ENCODE peak calls at places on chromosomes 1 and 21, in seven cellular contexts. L is neuronal stem cell, M is IMR-90, V is mesendoderm, U is H9, F is H1, D is mesenchymal stem cell. G is an unnamed sample.

GRCh38 chr1:18926315-18927081 is 24.1 kb upstream of the ALDH4A1 start:
- DNase-seq in L (no peak), M (peak), V (peak), U (no peak), F (no peak), D (peak), G (peak)

GRCh38 chr1:210697185-210697584 is 368.5 kb downstream of the HHAT start:
- DNase-seq in L (no peak), M (no peak), V (peak), U (no peak), F (no peak), D (no peak), G (no peak)

GRCh38 chr1:23481904-23482303 is 2.1 kb downstream of the ASAP3 start:
- DNase-seq in L (no peak), M (no peak), V (no peak), U (no peak), F (no peak), D (no peak), G (no peak)

GRCh38 chr1:219147571-219148019 is 26.1 kb upstream of the LYPLAL1 start:
- DNase-seq in L (no peak), M (no peak), V (no peak), U (no peak), F (no peak), D (no peak), G (no peak)

GRCh38 chr1:68495532-68495931 is 1.4 kb downstream of the DEPDC1 start:
- DNase-seq in L (no peak), M (no peak), V (peak), U (no peak), F (no peak), D (peak), G (no peak)

GRCh38 chr1:218344814-218345672 is at the start of gene TGFB2:
- DNase-seq in L (no peak), M (peak), V (peak), U (peak), F (no peak), D (peak), G (peak)

GRCh38 chr1:11302366-11302765 is 29.4 kb downstream of the UBIAD1 start:
- DNase-seq in L (no peak), M (no peak), V (no peak), U (no peak), F (no peak), D (no peak), G (no peak)

GRCh38 chr1:55446351-55446750 is 231.2 kb upstream of the USP24 start:
- DNase-seq in L (no peak), M (peak), V (no peak), U (no peak), F (no peak), D (peak), G (peak)

GRCh38 chr21:15752763-15753407 is 23.1 kb downstream of the USP25 start:
- DNase-seq in L (no peak), M (no peak), V (peak), U (peak), F (peak), D (no peak), G (peak)

GRCh38 chr21:32253215-32253641 is 25.6 kb downstream of the MIS18A start:
- DNase-seq in L (no peak), M (peak), V (no peak), U (no peak), F (no peak), D (peak), G (peak)

GRCh38 chr1:152035406-152036315 is 1.1 kb downstream of the S100A11 start:
- DNase-seq in L (no peak), M (no peak), V (peak), U (no peak), F (no peak), D (peak), G (no peak)

GRCh38 chr1:118989878-118990378 is 1.8 kb upstream of the TBX15 start:
- DNase-seq in L (peak), M (no peak), V (peak), U (peak), F (no peak), D (no peak), G (no peak)

GRCh38 chr1:118987431-118988185 is 535 bp downstream of the TBX15 start:
- DNase-seq in L (no peak), M (no peak), V (peak), U (peak), F (no peak), D (peak), G (no peak)

GRCh38 chr1:118986839-118987430 is 1.2 kb downstream of the TBX15 start:
- DNase-seq in L (no peak), M (no peak), V (peak), U (no peak), F (no peak), D (peak), G (no peak)

GRCh38 chr1:118989006-118989736 is 1.0 kb upstream of the TBX15 start:
- DNase-seq in L (no peak), M (no peak), V (peak), U (peak), F (no peak), D (peak), G (no peak)

DNA sequence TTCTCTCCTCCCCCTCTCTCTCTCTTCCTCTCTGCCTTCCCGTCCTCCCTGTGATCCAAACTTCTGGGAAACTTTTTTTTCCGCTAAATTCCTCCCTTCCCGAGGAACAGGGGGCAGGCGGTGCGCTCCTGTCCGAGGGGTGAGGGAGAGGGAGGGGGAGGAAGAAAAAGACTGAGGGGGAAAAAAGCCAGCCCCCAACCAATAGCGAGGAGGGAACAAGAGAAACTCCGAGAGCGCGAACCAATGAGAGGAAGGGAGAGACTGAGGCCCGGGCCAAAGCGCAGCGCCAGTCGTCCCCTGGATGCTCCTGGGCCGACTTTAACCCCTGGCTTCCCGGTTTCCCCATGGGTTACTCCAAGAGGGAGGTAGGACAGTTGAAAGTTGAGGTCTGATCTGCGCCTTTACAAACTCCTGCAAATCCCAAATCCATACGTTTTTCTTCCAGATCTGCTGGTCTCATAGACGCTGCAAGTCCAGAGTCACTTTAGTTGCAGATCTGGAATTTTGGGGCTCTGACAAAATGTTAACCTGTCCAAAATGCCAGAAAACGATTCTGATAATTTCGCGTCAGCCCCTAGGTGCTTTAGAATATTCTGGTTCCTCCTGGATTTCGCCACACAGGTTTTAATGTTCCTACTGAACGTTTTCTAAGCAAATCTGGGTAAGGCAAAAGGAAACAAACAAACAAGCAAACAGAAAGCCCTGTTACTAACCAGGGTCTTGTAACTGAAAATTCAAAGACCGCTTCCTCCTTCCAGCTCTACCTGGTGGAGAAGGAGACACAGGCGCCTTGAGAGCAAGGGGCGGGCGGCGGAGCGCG is at the start of gene TBX15:
- DNase-seq in L (no peak), M (no peak), V (peak), U (peak), F (no peak), D (peak), G (no peak)
- H2AK5ac ChIP-seq in L (no peak), M (no peak), V (no peak), U (no peak), F (no peak), D (no peak), G (no peak)

GRCh38 chr1:192887426-192887825 is 78.6 kb downstream of the RGS2 start:
- DNase-seq in L (no peak), M (no peak), V (peak), U (peak), F (peak), D (no peak), G (no peak)

GRCh38 chr1:192884241-192884640 is 75.4 kb downstream of the RGS2 start:
- DNase-seq in L (no peak), M (no peak), V (no peak), U (no peak), F (no peak), D (no peak), G (no peak)

GRCh38 chr1:192892934-192893333 is 84.1 kb downstream of the RGS2 start:
- DNase-seq in L (no peak), M (no peak), V (no peak), U (no peak), F (no peak), D (no peak), G (no peak)

GRCh38 chr1:192889082-192889481 is 80.2 kb downstream of the RGS2 start:
- DNase-seq in L (no peak), M (no peak), V (no peak), U (no peak), F (no peak), D (peak), G (no peak)

DNA sequence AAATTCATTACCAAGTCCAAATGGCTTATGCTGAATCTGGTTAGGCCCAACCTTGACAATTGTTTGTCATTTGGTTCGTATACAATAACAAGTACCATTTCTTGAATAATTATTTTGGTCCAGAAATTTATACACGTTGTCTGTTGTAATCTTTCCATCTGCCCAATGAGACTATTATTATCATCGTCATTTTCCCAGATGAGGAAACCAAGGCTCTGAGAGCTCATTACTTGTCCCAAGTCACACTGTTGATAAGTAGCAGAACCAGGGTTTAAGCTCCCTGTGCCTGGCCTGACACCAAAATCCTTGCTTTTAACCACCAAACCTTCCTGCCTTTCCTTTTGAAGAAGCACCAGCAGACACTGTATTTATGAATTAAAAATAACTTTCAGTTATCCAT is 81.3 kb downstream of the RGS2 start:
- DNase-seq in L (no peak), M (no peak), V (no peak), U (no peak), F (no peak), D (no peak), G (no peak)
- H2AK5ac ChIP-seq in L (no peak), M (no peak), V (no peak), U (no peak), F (no peak), D (no peak), G (no peak)

GRCh38 chr1:66704177-66704880 is 47.9 kb upstream of the DYNLT5 start:
- DNase-seq in L (no peak), M (no peak), V (no peak), U (no peak), F (no peak), D (no peak), G (no peak)
- H2AK5ac ChIP-seq in L (no peak), M (no peak), V (no peak), U (no peak), F (no peak), D (no peak), G (no peak)

GRCh38 chr21:46483300-46484295 is 24.9 kb downstream of the DIP2A start:
- DNase-seq in L (no peak), M (no peak), V (no peak), U (no peak), F (no peak), D (no peak), G (no peak)

GRCh38 chr21:46482225-46482845 is 23.6 kb downstream of the DIP2A start:
- DNase-seq in L (no peak), M (no peak), V (no peak), U (no peak), F (no peak), D (no peak), G (peak)

GRCh38 chr21:46480466-46480865 is 21.8 kb downstream of the DIP2A start:
- DNase-seq in L (no peak), M (no peak), V (no peak), U (no peak), F (no peak), D (no peak), G (no peak)

GRCh38 chr21:46486481-46487000 is 27.9 kb downstream of the DIP2A start:
- DNase-seq in L (no peak), M (peak), V (no peak), U (no peak), F (no peak), D (no peak), G (no peak)

DNA sequence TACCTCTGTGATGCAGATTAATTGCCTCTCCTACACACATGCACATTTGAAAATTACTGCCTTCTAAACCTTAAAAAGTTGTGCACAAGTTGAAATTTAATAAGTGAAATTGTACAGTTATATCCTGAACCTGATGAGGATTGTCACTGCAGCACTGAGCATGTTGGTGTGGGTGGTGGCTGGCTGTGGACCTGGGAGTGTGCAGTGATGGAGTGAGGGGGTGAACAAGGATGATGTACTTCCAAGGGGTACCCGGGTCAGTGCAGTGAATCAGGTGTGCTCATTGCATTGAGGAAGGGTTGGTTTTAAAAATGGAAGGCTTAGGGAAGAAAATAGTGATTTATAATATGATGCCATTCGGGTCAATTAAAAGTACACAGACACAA is 24.1 kb downstream of the DIP2A start:
- DNase-seq in L (no peak), M (no peak), V (no peak), U (no peak), F (no peak), D (no peak), G (no peak)
- H2AK5ac ChIP-seq in L (no peak), M (no peak), V (no peak), U (no peak), F (no peak), D (no peak), G (no peak)